ENCODE peak calls at places on chromosomes 7 and 10, in nine cellular contexts. L, B, H, J, P, Y, C, M and I are unnamed samples. For H3K4me1, the result is how much of the 10 kb centered on the place peaks cover.

GRCh38 chr10:125034671-125035070 is 92.7 kb downstream of the ZRANB1 start:
- DNase-seq in L (no peak), B (peak), H (no peak), J (no peak), P (no peak), Y (no peak), C (no peak), M (no peak), I (no peak)

GRCh38 chr10:47073967-47074366 is 162.7 kb downstream of the PTPN20 start:
- DNase-seq in L (no peak), B (no peak), H (no peak), J (no peak), P (no peak), Y (no peak), C (no peak), M (no peak), I (no peak)

GRCh38 chr7:47482013-47482761 is 99.7 kb downstream of the TNS3 start:
- DNase-seq in L (no peak), B (no peak), H (peak), J (peak), P (no peak), Y (no peak), C (no peak), M (peak), I (no peak)

GRCh38 chr7:17963281-17963680 is 23.0 kb upstream of the SNX13 start:
- DNase-seq in L (no peak), B (no peak), H (no peak), J (no peak), P (no peak), Y (no peak), C (no peak), M (no peak), I (no peak)

GRCh38 chr7:77479536-77480088 is 57.5 kb upstream of the PTPN12 start:
- DNase-seq in L (no peak), B (no peak), H (no peak), J (no peak), P (no peak), Y (no peak), C (no peak), M (no peak), I (peak)

GRCh38 chr7:157495594-157495993 is 158.8 kb downstream of the DNAJB6 start:
- DNase-seq in L (peak), B (no peak), H (no peak), J (no peak), P (no peak), Y (peak), C (no peak), M (no peak), I (no peak)

GRCh38 chr10:112775892-112776679 is 174.0 kb upstream of the TCF7L2 start:
- DNase-seq in L (no peak), B (no peak), H (no peak), J (no peak), P (no peak), Y (no peak), C (peak), M (no peak), I (no peak)

GRCh38 chr10:22453948-22454347 is 108.7 kb downstream of the SPAG6 start:
- DNase-seq in L (no peak), B (no peak), H (no peak), J (no peak), P (no peak), Y (no peak), C (no peak), M (no peak), I (no peak)

GRCh38 chr7:106405697-106406141 is 120.9 kb upstream of the NAMPT start:
- DNase-seq in L (no peak), B (no peak), H (no peak), J (no peak), P (no peak), Y (no peak), C (peak), M (no peak), I (no peak)

GRCh38 chr10:129848571-129849451 is 115.3 kb downstream of the EBF3 start:
- DNase-seq in L (no peak), B (no peak), H (no peak), J (no peak), P (no peak), Y (no peak), C (no peak), M (no peak), I (no peak)

GRCh38 chr7:29325508-29325907 is 130.9 kb downstream of the CHN2 start:
- DNase-seq in L (no peak), B (no peak), H (no peak), J (no peak), P (no peak), Y (no peak), C (no peak), M (no peak), I (no peak)

GRCh38 chr10:74153676-74154075 is 2.7 kb downstream of the ADK start:
- DNase-seq in L (no peak), B (no peak), H (no peak), J (no peak), P (no peak), Y (no peak), C (no peak), M (no peak), I (no peak)

GRCh38 chr7:81470084-81470723 is 299.6 kb downstream of the HGF start:
- DNase-seq in L (peak), B (peak), H (peak), J (no peak), P (no peak), Y (peak), C (no peak), M (peak), I (peak)

GRCh38 chr7:103132995-103133688 is 15.8 kb downstream of the NAPEPLD start:
- DNase-seq in L (no peak), B (no peak), H (no peak), J (no peak), P (no peak), Y (no peak), C (no peak), M (no peak), I (no peak)

GRCh38 chr10:33304553-33304952 is 29.9 kb downstream of the NRP1 start:
- DNase-seq in L (no peak), B (no peak), H (no peak), J (no peak), P (no peak), Y (no peak), C (no peak), M (no peak), I (no peak)

GRCh38 chr10:93667795-93668194 is 34.6 kb downstream of the FRA10AC1 start:
- DNase-seq in L (no peak), B (no peak), H (no peak), J (no peak), P (no peak), Y (no peak), C (no peak), M (no peak), I (no peak)

GRCh38 chr7:30650455-30650854 is 31.8 kb downstream of the CRHR2 start:
- DNase-seq in L (peak), B (no peak), H (no peak), J (no peak), P (no peak), Y (peak), C (no peak), M (no peak), I (no peak)

GRCh38 chr10:80497187-80498038 is 40.3 kb upstream of the SH2D4B start:
- DNase-seq in L (peak), B (peak), H (peak), J (no peak), P (no peak), Y (peak), C (no peak), M (peak), I (no peak)

GRCh38 chr7:70668606-70669358 is 463.2 kb upstream of the GALNT17 start:
- DNase-seq in L (no peak), B (no peak), H (no peak), J (peak), P (no peak), Y (peak), C (no peak), M (peak), I (peak)

GRCh38 chr7:133513608-133514007 is 260.7 kb downstream of the EXOC4 start:
- DNase-seq in L (no peak), B (no peak), H (no peak), J (no peak), P (no peak), Y (no peak), C (no peak), M (no peak), I (no peak)

GRCh38 chr10:79905322-79906314 is 43.3 kb downstream of the SFTPD start:
- DNase-seq in L (no peak), B (no peak), H (no peak), J (no peak), P (no peak), Y (no peak), C (no peak), M (no peak), I (no peak)

GRCh38 chr7:85595639-85596268 is 408.9 kb upstream of the SEMA3D start:
- DNase-seq in L (no peak), B (no peak), H (no peak), J (no peak), P (no peak), Y (no peak), C (no peak), M (no peak), I (no peak)

GRCh38 chr10:31146496-31147219 is 115.0 kb upstream of the ZNF438 start:
- DNase-seq in L (peak), B (no peak), H (no peak), J (no peak), P (no peak), Y (no peak), C (peak), M (no peak), I (no peak)

GRCh38 chr7:50339990-50340500 is 35.5 kb downstream of the IKZF1 start:
- DNase-seq in L (no peak), B (no peak), H (no peak), J (no peak), P (peak), Y (no peak), C (no peak), M (no peak), I (no peak)
- H3K4me1 ChIP-seq in L (under half), B (under half), H (under half), J (under half), P (half or more), Y (under half), C (under half), M (under half), I (under half)

DNA sequence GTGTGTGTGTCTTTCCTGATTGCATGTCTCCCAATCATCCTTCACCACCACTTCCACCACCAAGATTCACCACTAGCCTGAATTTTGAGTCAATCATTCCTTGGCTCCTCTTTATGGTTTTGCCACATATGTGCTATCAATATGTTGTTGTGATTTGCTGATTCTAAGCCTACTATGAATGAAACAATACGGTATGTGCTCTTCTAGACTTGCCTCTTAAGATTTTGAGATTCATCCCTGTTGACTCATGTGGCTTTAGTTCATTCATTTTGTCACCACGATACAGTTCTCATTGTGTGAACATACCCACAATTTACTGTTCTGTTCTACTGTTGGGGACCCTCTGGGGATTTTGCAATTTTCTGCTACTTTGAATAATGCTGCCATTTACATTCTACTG is 30.2 kb downstream of the SGMS1 start:
- DNase-seq in L (no peak), B (no peak), H (no peak), J (no peak), P (no peak), Y (no peak), C (no peak), M (no peak), I (no peak)
- H3K27ac ChIP-seq in L (no peak), B (no peak), H (peak), J (no peak), P (no peak), Y (no peak), C (no peak), M (no peak), I (no peak)

DNA sequence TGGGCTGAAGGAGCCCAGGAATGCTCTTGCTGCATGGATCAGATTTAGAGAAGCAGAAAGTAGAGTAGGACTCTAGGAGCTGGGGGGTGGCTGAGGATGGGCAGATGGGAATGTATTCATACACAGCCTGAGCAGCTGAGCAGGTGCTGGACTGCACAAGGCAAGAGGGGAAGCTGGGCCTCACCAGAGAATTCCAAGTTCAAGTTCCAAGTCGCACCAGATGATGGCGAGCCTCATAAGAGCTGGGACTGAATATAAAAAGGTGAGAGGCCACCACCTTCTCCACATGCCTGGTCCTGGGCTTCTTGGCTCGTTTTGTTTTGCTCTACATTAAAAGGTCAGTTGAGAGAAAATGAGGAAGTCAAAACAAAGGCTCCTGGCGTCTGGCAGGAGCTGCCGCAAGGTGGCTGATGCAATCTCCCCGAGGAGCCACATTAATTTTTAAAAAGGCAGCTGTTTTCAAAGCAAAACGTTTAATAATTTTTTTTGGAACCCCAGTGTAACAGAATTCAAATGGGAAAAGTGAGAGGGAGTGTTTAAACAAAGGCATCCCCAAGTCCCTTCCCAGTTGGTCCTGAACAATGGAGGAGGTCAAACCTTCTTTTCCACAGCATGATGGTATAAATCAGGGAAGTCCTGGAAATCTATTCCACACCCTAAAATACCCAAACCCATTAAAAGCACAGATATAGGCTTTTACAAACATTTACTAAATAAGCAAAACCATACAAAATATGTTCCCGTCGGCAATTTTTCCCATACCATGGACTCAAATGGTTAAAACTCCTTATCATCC is 9.5 kb downstream of the CYREN start:
- DNase-seq in L (no peak), B (no peak), H (no peak), J (no peak), P (no peak), Y (no peak), C (no peak), M (no peak), I (no peak)
- H3K4me3 ChIP-seq in L (no peak), B (no peak), H (no peak), J (no peak), P (no peak), Y (no peak), C (no peak), M (no peak), I (no peak)

DNA sequence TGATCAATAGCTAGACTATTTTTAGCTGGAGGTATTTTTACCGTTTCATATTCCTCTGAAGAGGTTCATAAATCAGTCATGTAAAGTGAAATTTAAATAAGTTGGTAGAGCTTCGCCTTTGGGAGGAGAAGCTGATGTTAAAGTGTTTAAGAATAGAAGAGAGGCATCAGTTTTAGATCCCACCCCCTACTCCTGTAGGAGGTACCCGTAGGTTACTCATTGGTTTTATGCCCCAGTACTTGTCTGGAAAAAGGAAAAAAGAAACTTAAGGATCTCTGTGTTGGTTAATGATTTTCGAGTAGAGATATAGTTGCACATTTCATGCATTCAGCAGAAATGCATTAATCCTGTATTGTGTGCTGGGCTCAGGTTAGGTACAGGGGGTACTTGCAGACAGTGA is 8.7 kb downstream of the ZNF365 start:
- DNase-seq in L (no peak), B (no peak), H (no peak), J (no peak), P (no peak), Y (no peak), C (peak), M (no peak), I (no peak)
- H3K4me1 ChIP-seq in L (under half), B (under half), H (under half), J (under half), P (under half), Y (under half), C (under half), M (under half), I (under half)

DNA sequence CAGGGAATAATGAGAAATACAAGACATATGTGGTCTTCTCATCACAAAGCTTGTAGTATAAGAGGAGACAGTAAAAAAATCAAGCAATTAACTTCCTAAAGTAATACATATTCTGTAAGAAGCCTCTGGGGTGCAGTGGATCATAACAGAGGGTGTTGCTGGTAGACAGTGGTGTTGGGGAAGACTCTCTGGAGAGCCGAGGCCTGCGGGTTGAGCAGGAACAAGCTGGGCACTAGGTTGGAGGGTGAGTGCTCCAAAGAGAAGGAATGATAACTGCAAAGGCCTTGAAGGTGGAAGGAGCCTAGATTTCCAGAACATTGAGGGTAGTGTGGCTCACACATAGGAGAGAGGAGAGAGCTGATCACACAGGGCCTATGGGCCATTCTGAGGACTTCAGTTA is 1.5 kb downstream of the GIMAP4 start:
- DNase-seq in L (no peak), B (no peak), H (no peak), J (no peak), P (peak), Y (no peak), C (no peak), M (no peak), I (no peak)
- H3K27ac ChIP-seq in L (peak), B (peak), H (peak), J (peak), P (peak), Y (peak), C (peak), M (peak), I (no peak)

DNA sequence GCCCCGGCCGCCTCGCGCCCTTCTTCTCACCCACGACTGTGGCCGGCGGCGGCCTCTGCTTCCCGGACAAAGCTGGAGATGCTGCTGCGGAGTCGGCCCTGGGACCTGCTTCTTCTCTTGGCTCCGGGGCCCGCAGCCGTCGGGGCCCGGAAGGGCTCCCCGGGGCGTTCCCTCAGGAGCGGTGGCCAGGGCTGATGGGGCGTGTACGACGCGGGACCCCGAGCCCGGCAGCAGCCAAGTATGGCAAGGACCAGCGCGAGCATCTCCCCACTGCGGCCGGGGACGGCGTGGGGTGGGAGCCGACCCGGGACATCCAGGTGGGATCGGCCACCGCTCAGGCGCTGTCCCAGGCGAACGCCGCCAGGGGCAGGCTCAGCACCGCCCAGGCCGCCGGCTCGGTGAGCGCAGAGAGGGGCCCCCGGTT is 27.6 kb upstream of the BMS1 start:
- DNase-seq in L (no peak), B (no peak), H (no peak), J (no peak), P (no peak), Y (no peak), C (no peak), M (no peak), I (no peak)
- H3K4me3 ChIP-seq in L (peak), B (peak), H (peak), J (peak), P (no peak), Y (peak), C (peak), M (peak), I (peak)